ENCODE peak calls at places on chromosomes 6 and 20, in seven cellular contexts. U is type B pancreatic cell; K is T-helper 9 cell; Q is natural killer cell treated with Interleukin-12 subunit alpha and Interleukin-12 subunit beta and Interleukin-15 and Interleukin-18, amount 100 ng/mL, for 72 hours; X is Calu3; J is SK-N-SH; N is endothelial cell of umbilical vein. D is an unnamed sample.
A peak's percentile ranks its signal among the peaks of the same experiment; 100 is the strongest.

GRCh38 chr6:169795196-169795595 is 43.8 kb downstream of the ERMARD start:
- DNase-seq in K (no peak), X (no peak), J (no peak), N (no peak), U (peak; percentile 13), Q (no peak), D (no peak)

GRCh38 chr6:14499804-14500203 is 382.2 kb downstream of the CD83 start:
- DNase-seq in Q (no peak), K (no peak), X (no peak), N (no peak), J (no peak), U (no peak), D (no peak)

GRCh38 chr20:23212482-23212881 is 126.4 kb upstream of the CD93 start:
- DNase-seq in X (no peak), K (no peak), J (no peak), U (no peak), Q (no peak), N (no peak), D (no peak)

GRCh38 chr6:105326838-105327745 is 75.8 kb downstream of the PREP start:
- DNase-seq in X (peak; percentile 19), J (no peak), K (no peak), N (no peak), U (no peak), Q (no peak), D (peak; percentile 12)

GRCh38 chr6:11085758-11086435 is 7.7 kb upstream of the SMIM13 start:
- DNase-seq in Q (no peak), N (no peak), J (no peak), X (no peak), K (no peak), U (no peak), D (no peak)

GRCh38 chr20:33119725-33120720 is 40.6 kb downstream of the BPIFB4 start:
- DNase-seq in X (no peak), U (no peak), Q (no peak), N (no peak), J (no peak), K (no peak), D (no peak)

GRCh38 chr6:144347933-144348332 is 62.8 kb downstream of the UTRN start:
- DNase-seq in J (no peak), N (no peak), K (no peak), X (no peak), Q (no peak), U (no peak), D (peak; percentile 50)

GRCh38 chr6:107275330-107275865 is 160.1 kb upstream of the BEND3 start:
- DNase-seq in J (no peak), N (no peak), K (no peak), X (no peak), U (no peak), Q (no peak), D (no peak)

GRCh38 chr20:51095755-51096509 is 73.0 kb upstream of the KCNG1 start:
- DNase-seq in X (no peak), N (no peak), J (no peak), Q (no peak), K (no peak), U (no peak), D (no peak)

D was measured in dermis blood vessel endothelial cell.